ENCODE peak calls at places on chromosomes 11 and 22, in nine cellular contexts. S, H, Y, L, V, K, O, E and G are unnamed samples.

GRCh38 chr11:69516526-69516925 is 35.1 kb downstream of the LINC01488 start:
- DNase-seq in L (no peak), E (peak), S (no peak), V (no peak), Y (no peak), H (no peak), K (no peak), O (peak), G (no peak)

GRCh38 chr11:12815931-12816494 is 141.8 kb downstream of the TEAD1 start:
- DNase-seq in S (no peak), K (no peak), O (no peak), H (no peak), Y (no peak), E (no peak), L (no peak), V (no peak), G (no peak)

GRCh38 chr11:85132839-85133238 is 494.3 kb downstream of the DLG2 start:
- DNase-seq in V (no peak), L (no peak), K (no peak), Y (no peak), S (no peak), H (peak), E (no peak), O (peak), G (peak)

GRCh38 chr22:22720201-22720723 is 75.8 kb downstream of the GGTLC2 start:
- DNase-seq in K (no peak), S (no peak), Y (peak), E (no peak), H (no peak), L (peak), V (peak), O (peak), G (peak)

GRCh38 chr11:129894281-129895125 is 875 bp downstream of the NFRKB start:
- DNase-seq in S (no peak), O (peak), E (no peak), H (no peak), V (no peak), K (no peak), Y (peak), L (peak), G (no peak)

GRCh38 chr11:115576606-115577005 is 72.4 kb upstream of the CADM1 start:
- DNase-seq in Y (no peak), V (no peak), L (no peak), H (no peak), E (no peak), K (no peak), S (no peak), O (no peak), G (no peak)

GRCh38 chr22:44147821-44148574 is 32.7 kb upstream of the PARVG start:
- DNase-seq in O (peak), K (no peak), Y (no peak), L (no peak), V (no peak), H (peak), S (no peak), E (no peak), G (no peak)

GRCh38 chr22:35549338-35549737 is 8.7 kb downstream of the RASD2 start:
- DNase-seq in K (no peak), E (no peak), S (no peak), H (no peak), V (no peak), L (no peak), O (no peak), Y (no peak), G (no peak)

GRCh38 chr11:45930031-45930794 is 7.8 kb downstream of the LARGE2 start:
- DNase-seq in K (no peak), H (no peak), E (peak), S (no peak), O (no peak), Y (no peak), L (peak), V (peak), G (peak)

GRCh38 chr11:10917802-10918201 is 59.9 kb upstream of the ZBED5 start:
- DNase-seq in H (no peak), V (no peak), K (no peak), O (no peak), E (no peak), L (no peak), Y (no peak), S (no peak), G (no peak)